ENCODE peak calls at places on chromosome 16, in nine cellular contexts. B is HAP-1; S is brain microvascular endothelial cell; Z is A549; C is HCEC 1CT; V is activated naive CD4-positive, alpha-beta T cell treated with Interleukin-2 at 50 U/mL for 16 hours; Y is CD8-positive, alpha-beta T cell; J is stimulated activated CD8-positive, alpha-beta memory T cell treated with anti-CD3 and anti-CD28 coated beads, Interleukin-4, amount 100 ng/mL, for 1 hour; R is cardiac fibroblast. O is an unnamed sample.

GRCh38 chr16:23508589-23509440 is 1.5 kb downstream of the GGA2 start:
- DNase-seq in C (no peak), V (no peak), Z (no peak), S (peak; percentile 20), B (peak; percentile 54), R (peak; percentile 23), J (no peak), Y (no peak), O (no peak)

GRCh38 chr16:23595246-23595950 is 718 bp downstream of the NDUFAB1 start:
- DNase-seq in Z (no peak), R (no peak), S (no peak), Y (no peak), V (no peak), C (no peak), J (no peak), B (no peak), O (no peak)

GRCh38 chr16:15523092-15523541 is 88.7 kb downstream of the BMERB1 start:
- DNase-seq in R (no peak), B (no peak), J (no peak), V (no peak), C (no peak), Y (no peak), S (no peak), Z (peak; percentile 71), O (peak; percentile 8)

GRCh38 chr16:64627288-64627687 is 494.6 kb downstream of the CDH11 start:
- DNase-seq in C (no peak), S (no peak), J (no peak), V (no peak), B (no peak), Y (no peak), R (peak; percentile 5), Z (no peak), O (no peak)

GRCh38 chr16:56637814-56638750 is at the start of gene MT1A:
- DNase-seq in V (no peak), B (no peak), Z (peak; percentile 40), Y (no peak), J (no peak), C (peak; percentile 17), R (peak; percentile 60), S (no peak), O (peak; percentile 52)

GRCh38 chr16:30354423-30355143 is 525 bp downstream of the CD2BP2 start:
- DNase-seq in Z (no peak), B (peak; percentile 46), Y (no peak), C (no peak), R (no peak), V (no peak), S (no peak), J (no peak), O (no peak)

GRCh38 chr16:31016018-31016417 is 5.6 kb upstream of the STX1B start:
- DNase-seq in Y (no peak), B (no peak), S (no peak), R (no peak), C (no peak), V (no peak), Z (peak; percentile 50), J (no peak), O (no peak)

GRCh38 chr16:66878067-66878466 is 2.2 kb upstream of the PDP2 start:
- DNase-seq in Z (no peak), B (no peak), C (no peak), S (no peak), Y (no peak), R (no peak), V (peak; percentile 77), J (no peak), O (peak; percentile 84)

GRCh38 chr16:578870-579405 is 9.2 kb downstream of the PIGQ start:
- DNase-seq in J (peak; percentile 19), Y (peak; percentile 42), Z (peak; percentile 84), R (peak; percentile 76), V (peak; percentile 72), S (peak; percentile 27), C (no peak), B (peak; percentile 86), O (peak; percentile 85)

GRCh38 chr16:85460983-85461813 is 151.9 kb upstream of the GSE1 start:
- DNase-seq in R (peak; percentile 70), B (peak; percentile 68), S (no peak), C (peak; percentile 63), J (no peak), Y (no peak), V (no peak), Z (peak; percentile 43), O (no peak)

GRCh38 chr16:48961546-48961945 is 320.1 kb downstream of the CBLN1 start:
- DNase-seq in R (no peak), B (no peak), C (no peak), J (no peak), V (no peak), Y (no peak), S (no peak), Z (no peak), O (no peak)

GRCh38 chr16:5615868-5616642 is 518.5 kb upstream of the EEF2KMT start:
- DNase-seq in B (peak; percentile 65), C (no peak), Y (peak; percentile 6), S (no peak), J (no peak), Z (peak; percentile 58), V (peak; percentile 4), R (peak; percentile 5), O (peak; percentile 68)

GRCh38 chr16:8920676-8921625 is 38.8 kb downstream of the LITAFD start:
- DNase-seq in J (no peak), Z (no peak), V (no peak), C (no peak), B (no peak), R (no peak), S (no peak), Y (no peak), O (no peak)

GRCh38 chr16:57649443-57649751 is 18.7 kb upstream of the ADGRG3 start:
- DNase-seq in Z (no peak), V (no peak), B (no peak), C (no peak), J (no peak), Y (no peak), S (no peak), R (no peak), O (no peak)

GRCh38 chr16:50967827-50968612 is 183.1 kb downstream of the SALL1 start:
- DNase-seq in J (no peak), B (no peak), C (no peak), V (no peak), R (no peak), Z (no peak), S (no peak), Y (no peak), O (no peak)

GRCh38 chr16:26963109-26963508 is 103.6 kb upstream of the C16orf82 start:
- DNase-seq in C (peak; percentile 39), Y (no peak), V (no peak), S (no peak), B (peak; percentile 7), R (peak; percentile 9), J (no peak), Z (peak; percentile 12), O (peak; percentile 61)

GRCh38 chr16:19912445-19913305 is 28.0 kb upstream of the GPRC5B start:
- DNase-seq in R (peak; percentile 48), S (peak; percentile 11), Y (no peak), J (no peak), C (peak; percentile 57), B (no peak), Z (no peak), V (no peak), O (no peak)

GRCh38 chr16:85522842-85523601 is 90.1 kb upstream of the GSE1 start:
- DNase-seq in C (no peak), Z (no peak), J (no peak), R (peak; percentile 28), Y (no peak), S (no peak), B (no peak), V (no peak), O (no peak)

GRCh38 chr16:53692146-53692545 is 11.5 kb downstream of the RPGRIP1L start:
- DNase-seq in V (no peak), R (peak; percentile 22), S (no peak), C (no peak), Z (peak; percentile 67), Y (no peak), B (peak; percentile 33), J (no peak), O (no peak)

GRCh38 chr16:21628772-21629171 is 23.6 kb downstream of the IGSF6 start:
- DNase-seq in V (no peak), Z (no peak), Y (no peak), B (no peak), C (peak; percentile 84), S (peak; percentile 69), J (no peak), R (peak; percentile 76), O (no peak)

GRCh38 chr16:75377971-75378386 is 55.3 kb downstream of the CFDP1 start:
- DNase-seq in Y (no peak), R (peak; percentile 98), S (peak; percentile 98), C (peak; percentile 97), B (no peak), J (no peak), Z (peak; percentile 72), V (no peak), O (no peak)

GRCh38 chr16:81483970-81484595 is 39.5 kb downstream of the CMIP start:
- DNase-seq in Y (no peak), B (no peak), Z (no peak), V (no peak), S (no peak), C (no peak), R (no peak), J (no peak), O (no peak)

GRCh38 chr16:11705311-11705710 is 37.1 kb downstream of the SNN start:
- DNase-seq in R (no peak), V (no peak), Z (no peak), J (no peak), C (no peak), S (no peak), B (no peak), Y (no peak), O (no peak)

GRCh38 chr16:3021449-3022207 is 1.5 kb downstream of the TNFRSF12A start:
- DNase-seq in S (peak; percentile 91), C (peak; percentile 96), B (peak; percentile 94), V (peak; percentile 81), R (peak; percentile 97), Y (peak; percentile 52), Z (peak; percentile 93), J (peak; percentile 61), O (peak; percentile 95)

GRCh38 chr16:67462279-67462655 is 18.7 kb downstream of the ATP6V0D1 start:
- DNase-seq in C (no peak), R (no peak), V (no peak), J (no peak), S (no peak), B (no peak), Z (no peak), Y (no peak), O (no peak)

GRCh38 chr16:11297492-11298142 is 16.5 kb upstream of the PRM1 start:
- DNase-seq in J (peak; percentile 57), Y (peak; percentile 60), B (peak; percentile 25), Z (no peak), V (peak; percentile 66), S (peak; percentile 33), R (peak; percentile 18), C (peak; percentile 12), O (peak; percentile 84)

GRCh38 chr16:83669456-83669855 is 138.3 kb upstream of the HSBP1 start:
- DNase-seq in B (no peak), V (no peak), J (no peak), S (no peak), Y (no peak), Z (no peak), C (no peak), R (no peak), O (no peak)

GRCh38 chr16:11914759-11915643 is 755 bp downstream of the GSPT1 start:
- DNase-seq in J (no peak), Z (peak; percentile 34), R (peak; percentile 43), B (peak; percentile 54), Y (peak; percentile 9), V (peak; percentile 46), C (peak; percentile 52), S (peak; percentile 20), O (peak; percentile 65)

GRCh38 chr16:71687853-71688252 is 36.6 kb downstream of the PHLPP2 start:
- DNase-seq in Z (no peak), C (no peak), J (no peak), R (no peak), B (no peak), S (no peak), V (no peak), Y (no peak), O (no peak)

GRCh38 chr16:70478912-70479341 is 24.5 kb downstream of the FCSK start:
- DNase-seq in R (no peak), V (no peak), B (no peak), J (no peak), S (no peak), C (no peak), Z (no peak), Y (no peak), O (no peak)

O was measured in activated CD4-positive, alpha-beta T cell treated with anti-CD3 and anti-CD28 coated beads for 36 hours.